ENCODE peak calls at places on chromosomes 1 and 21, in five cellular contexts. P is upper lobe of right lung, C is body of pancreas, M is PC-3, G is tibial nerve. I is an unnamed sample.
A peak's percentile ranks its signal among the peaks of the same experiment; 100 is the strongest.

GRCh38 chr1:11397151-11397902 is 81.6 kb upstream of the DISP3 start:
- DNase-seq in C (no peak), P (no peak), G (no peak), M (no peak), I (no peak)

GRCh38 chr1:181206513-181206912 is 118.0 kb downstream of the IER5 start:
- DNase-seq in C (no peak), G (no peak), M (no peak), P (no peak), I (no peak)

GRCh38 chr1:224607220-224608148 is 8.6 kb upstream of the CNIH3 start:
- DNase-seq in C (no peak), M (no peak), P (no peak), G (no peak), I (no peak)

GRCh38 chr1:39381839-39382238 is 109.6 kb upstream of the BMP8A start:
- DNase-seq in C (no peak), P (no peak), G (no peak), M (no peak), I (no peak)

GRCh38 chr1:237527761-237528160 is 363.0 kb downstream of the ZP4 start:
- DNase-seq in M (no peak), G (no peak), P (no peak), C (no peak), I (no peak)

GRCh38 chr1:30807318-30808066 is 49.9 kb upstream of the LAPTM5 start:
- DNase-seq in M (no peak), G (no peak), C (no peak), P (peak; percentile 64), I (no peak)

GRCh38 chr1:184062640-184063280 is 11.2 kb downstream of the TSEN15 start:
- DNase-seq in C (no peak), P (no peak), M (no peak), G (no peak), I (no peak)

GRCh38 chr1:169368406-169368769 is 393 bp downstream of the BLZF1 start:
- DNase-seq in M (peak; percentile 32), P (no peak), G (no peak), C (no peak), I (no peak)

GRCh38 chr1:94236630-94237290 is 624 bp downstream of the ARHGAP29 start:
- DNase-seq in C (peak; percentile 49), G (peak; percentile 12), M (peak; percentile 43), P (no peak), I (no peak)

GRCh38 chr1:65068202-65069011 is 79.6 kb upstream of the AK4 start:
- DNase-seq in G (peak; percentile 36), M (peak; percentile 7), P (no peak), C (no peak), I (no peak)

GRCh38 chr21:29152936-29153335 is 22.5 kb downstream of the MAP3K7CL start:
- DNase-seq in P (no peak), G (no peak), M (no peak), C (no peak), I (no peak)

GRCh38 chr1:33228935-33229487 is 27.3 kb upstream of the ZNF362 start:
- DNase-seq in G (peak; percentile 89), P (no peak), M (peak; percentile 34), C (peak; percentile 42), I (peak; percentile 43)

GRCh38 chr1:199313444-199313843 is 674.6 kb downstream of the PTPRC start:
- DNase-seq in G (no peak), P (no peak), C (no peak), M (no peak), I (no peak)

GRCh38 chr1:239184581-239185244 is 201.7 kb upstream of the CHRM3 start:
- DNase-seq in G (no peak), M (no peak), P (no peak), C (no peak), I (no peak)

GRCh38 chr1:167909691-167910180 is 4.2 kb downstream of the ADCY10 start:
- DNase-seq in G (no peak), C (no peak), M (no peak), P (no peak), I (no peak)

GRCh38 chr1:72177711-72178110 is 104.6 kb downstream of the NEGR1 start:
- DNase-seq in G (no peak), C (no peak), M (peak; percentile 21), P (no peak), I (no peak)

GRCh38 chr1:223133824-223134435 is 9.1 kb downstream of the TLR5 start:
- DNase-seq in C (peak; percentile 89), G (peak; percentile 80), P (peak; percentile 93), M (peak; percentile 94), I (peak; percentile 60)

GRCh38 chr1:32398401-32398800 is 4.2 kb upstream of the BSDC1 start:
- DNase-seq in P (no peak), M (no peak), G (no peak), C (no peak), I (no peak)

GRCh38 chr1:75136158-75136815 is 2.1 kb downstream of the LHX8 start:
- DNase-seq in G (no peak), M (no peak), C (no peak), P (no peak), I (no peak)

GRCh38 chr21:28754127-28754611 is 238.5 kb downstream of the LTN1 start:
- DNase-seq in C (peak; percentile 15), P (no peak), G (no peak), M (no peak), I (no peak)

GRCh38 chr1:214514819-214515383 is 36.5 kb downstream of the PTPN14 start:
- DNase-seq in C (no peak), M (no peak), P (no peak), G (no peak), I (no peak)

GRCh38 chr1:153616144-153616884 is at the start of gene S100A14:
- DNase-seq in G (no peak), M (peak; percentile 95), C (peak; percentile 72), P (peak; percentile 92), I (no peak)

GRCh38 chr1:228349701-228350171 is 56.9 kb downstream of the TRIM11 start:
- DNase-seq in M (no peak), C (no peak), P (no peak), G (no peak), I (no peak)

DNA sequence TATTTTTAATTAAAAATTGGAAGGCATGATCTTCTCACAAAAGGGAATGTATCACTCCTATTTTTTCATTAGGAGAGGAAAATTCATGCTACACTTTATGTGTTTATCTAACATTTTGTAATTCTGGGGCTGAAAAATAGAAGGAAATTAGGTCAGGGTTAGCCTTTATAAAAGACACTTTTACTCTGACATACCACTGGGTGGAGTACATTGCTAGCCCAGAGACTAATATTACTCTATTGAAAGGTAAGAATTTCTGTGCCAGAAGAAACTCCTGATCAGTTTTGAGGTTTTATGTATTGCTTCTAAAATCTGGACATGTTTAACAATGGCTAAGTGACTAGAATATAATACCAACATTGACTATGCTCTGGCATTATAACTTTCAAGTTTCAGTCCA is 724.6 kb downstream of the USP25 start:
- DNase-seq in G (no peak), C (no peak), P (no peak), M (no peak), I (no peak)
- TF ChIP-seq CTCF in G (peak; percentile 21), C (peak; percentile 19), P (no peak), M (peak; percentile 44), I (no peak)

DNA sequence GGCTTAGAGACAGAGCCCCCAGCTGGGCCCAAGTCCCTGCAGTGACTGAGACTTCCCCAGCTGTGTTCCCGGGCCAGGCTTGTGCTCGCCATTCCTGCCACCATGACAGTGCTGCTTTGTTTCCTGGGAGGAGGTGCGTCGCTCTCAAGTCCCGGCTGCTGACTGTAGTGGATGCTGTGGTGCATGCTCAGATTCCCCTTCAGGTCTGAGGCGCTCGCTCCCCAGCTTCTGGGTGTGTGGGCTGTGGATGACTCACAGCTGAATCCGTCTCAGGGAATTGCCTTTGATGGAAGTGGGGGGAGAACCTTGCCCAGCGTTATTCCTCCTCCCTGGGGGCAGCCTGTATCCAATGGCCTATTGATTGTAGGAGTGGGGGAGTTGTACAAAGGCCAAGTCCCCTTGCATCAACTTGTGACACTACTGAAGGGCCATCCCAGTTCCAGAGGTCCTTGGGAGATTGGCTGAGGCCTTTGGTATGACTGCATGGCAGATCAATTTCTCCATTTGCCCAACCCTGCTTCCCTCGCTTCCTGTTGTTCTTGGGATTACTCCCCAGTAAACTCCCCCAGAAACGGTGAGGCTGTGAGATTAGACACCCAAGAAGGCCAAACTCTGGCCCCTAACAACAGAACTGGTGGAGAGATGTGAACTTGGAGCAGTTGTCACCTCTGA is 17.8 kb upstream of the POU3F1 start:
- DNase-seq in M (peak; percentile 69), C (no peak), G (no peak), P (no peak), I (no peak)
- TF ChIP-seq CTCF in M (no peak), C (no peak), G (no peak), P (no peak), I (no peak)

DNA sequence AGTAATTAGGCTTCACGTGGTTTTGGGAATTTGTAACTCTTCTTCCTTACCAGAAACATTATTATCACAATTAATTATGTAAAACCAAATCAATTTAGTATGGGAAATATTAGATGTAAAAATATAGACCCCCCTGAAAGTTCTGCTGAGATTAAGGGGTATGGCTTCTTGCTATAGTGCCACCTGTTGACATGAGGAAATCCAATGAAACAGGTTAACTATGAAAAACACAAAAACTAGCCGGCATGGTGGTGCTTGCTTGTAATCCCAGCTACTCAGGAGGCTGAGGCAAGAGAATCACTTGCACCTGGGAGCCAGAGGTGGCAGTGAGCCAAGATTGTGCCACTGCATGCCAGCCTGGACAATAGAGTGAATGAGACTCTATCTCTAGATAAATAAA is 49.2 kb downstream of the MAP3K21 start:
- DNase-seq in P (no peak), G (no peak), M (no peak), C (no peak), I (no peak)
- TF ChIP-seq CTCF in P (no peak), G (no peak), M (peak; percentile 42), C (no peak), I (no peak)

GRCh38 chr21:39175665-39176064 is 7.6 kb downstream of the PSMG1 start:
- DNase-seq in C (no peak), G (no peak), P (no peak), M (no peak), I (no peak)

GRCh38 chr21:39169906-39170305 is 13.3 kb downstream of the PSMG1 start:
- DNase-seq in G (no peak), P (no peak), C (no peak), M (no peak), I (no peak)

GRCh38 chr21:39176312-39176711 is 6.9 kb downstream of the PSMG1 start:
- DNase-seq in M (no peak), P (no peak), G (no peak), C (no peak), I (no peak)

GRCh38 chr21:39173999-39174398 is 9.3 kb downstream of the PSMG1 start:
- DNase-seq in C (no peak), P (no peak), G (no peak), M (no peak), I (no peak)

DNA sequence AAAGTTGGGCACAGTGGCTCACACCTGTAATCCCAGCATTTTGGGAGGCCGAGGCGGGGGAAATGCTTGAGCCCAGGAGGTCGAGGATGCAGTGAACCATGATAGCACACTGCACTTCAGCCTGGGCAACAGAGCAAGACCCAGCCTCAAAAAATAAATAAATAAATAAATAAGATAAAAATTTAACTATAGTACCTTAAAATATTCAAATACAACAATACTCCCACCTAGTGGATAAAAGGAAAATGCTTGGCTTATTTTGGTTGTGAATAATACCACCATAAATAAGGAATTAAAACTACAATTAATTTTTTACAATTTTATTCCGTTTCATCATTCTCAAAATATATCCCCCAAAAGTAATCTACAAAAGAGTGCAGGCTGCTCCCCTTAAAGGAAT is 8.1 kb downstream of the PSMG1 start:
- DNase-seq in G (no peak), C (no peak), P (no peak), M (peak; percentile 63), I (no peak)
- TF ChIP-seq CTCF in G (peak; percentile 19), C (peak; percentile 47), P (peak; percentile 56), M (peak; percentile 45), I (no peak)

I was measured in omental fat pad.